ENCODE peak calls at places on chromosomes 13 and 19, in nine cellular contexts. E is heart right ventricle; Y is CD4-positive, CD25-positive, alpha-beta regulatory T cell; N is psoas muscle; W is MM.1S; I is hepatocyte; H is left lung; P is cardiac muscle cell; L is Peyer's patch. R is an unnamed sample. For H3K4me1, the result is how much of the 10 kb centered on the place peaks cover.

GRCh38 chr19:14554382-14554812 is 17.5 kb downstream of the NDUFB7 start:
- DNase-seq in E (no peak), Y (no peak), N (no peak), W (no peak), I (peak), H (no peak), P (no peak), L (peak), R (peak)

GRCh38 chr13:20990910-20991525 is 70.4 kb downstream of the LATS2 start:
- DNase-seq in E (no peak), Y (no peak), N (peak), W (no peak), I (no peak), H (no peak), P (no peak), L (no peak), R (no peak)

GRCh38 chr19:49802836-49803528 is 10.1 kb downstream of the FUZ start:
- DNase-seq in E (no peak), Y (no peak), N (no peak), W (no peak), I (no peak), H (no peak), P (no peak), L (no peak), R (no peak)

GRCh38 chr19:46402725-46403124 is 10.6 kb downstream of the CCDC8 start:
- DNase-seq in E (no peak), Y (no peak), N (peak), W (no peak), I (peak), H (no peak), P (no peak), L (no peak), R (no peak)

GRCh38 chr13:110641055-110642015 is 26.0 kb downstream of the NAXD start:
- DNase-seq in E (peak), Y (no peak), N (no peak), W (no peak), I (no peak), H (no peak), P (no peak), L (no peak), R (peak)

GRCh38 chr19:35509018-35509652 is 4.3 kb downstream of the DMKN start:
- DNase-seq in E (no peak), Y (peak), N (no peak), W (no peak), I (peak), H (peak), P (peak), L (no peak), R (peak)

GRCh38 chr19:45547965-45548609 is 36.5 kb downstream of the OPA3 start:
- DNase-seq in E (no peak), Y (no peak), N (no peak), W (no peak), I (peak), H (no peak), P (no peak), L (peak), R (no peak)

GRCh38 chr19:3188627-3189596 is 3.2 kb downstream of the NCLN start:
- DNase-seq in E (no peak), Y (no peak), N (no peak), W (no peak), I (no peak), H (no peak), P (no peak), L (peak), R (peak)

GRCh38 chr19:45215391-45216191 is 29.6 kb downstream of the EXOC3L2 start:
- DNase-seq in E (peak), Y (no peak), N (no peak), W (no peak), I (peak), H (no peak), P (peak), L (no peak), R (peak)

GRCh38 chr19:1503925-1504430 is 8.8 kb downstream of the ADAMTSL5 start:
- DNase-seq in E (no peak), Y (no peak), N (no peak), W (no peak), I (no peak), H (no peak), P (no peak), L (no peak), R (no peak)

GRCh38 chr19:2770055-2771013 is 12.7 kb downstream of the SGTA start:
- DNase-seq in E (peak), Y (no peak), N (peak), W (no peak), I (no peak), H (no peak), P (peak), L (no peak), R (peak)

GRCh38 chr19:34171539-34171876 is 796 bp upstream of the LSM14A start:
- DNase-seq in E (no peak), Y (no peak), N (no peak), W (no peak), I (no peak), H (no peak), P (no peak), L (no peak), R (no peak)

GRCh38 chr19:1729568-1729925 is 23.8 kb upstream of the ONECUT3 start:
- DNase-seq in E (no peak), Y (no peak), N (no peak), W (no peak), I (no peak), H (no peak), P (no peak), L (no peak), R (no peak)

GRCh38 chr19:54114340-54114826 is 1.1 kb downstream of the TFPT start:
- DNase-seq in E (peak), Y (peak), N (peak), W (no peak), I (peak), H (peak), P (no peak), L (peak), R (peak)

GRCh38 chr13:80177327-80177726 is 163.6 kb downstream of the SPRY2 start:
- DNase-seq in E (no peak), Y (no peak), N (no peak), W (no peak), I (no peak), H (no peak), P (no peak), L (no peak), R (no peak)

GRCh38 chr19:2199215-2199614 is 35.5 kb downstream of the DOT1L start:
- DNase-seq in E (no peak), Y (no peak), N (no peak), W (no peak), I (no peak), H (no peak), P (peak), L (no peak), R (no peak)

GRCh38 chr13:31050486-31051400 is 111.0 kb downstream of the HSPH1 start:
- DNase-seq in E (no peak), Y (no peak), N (no peak), W (no peak), I (no peak), H (no peak), P (no peak), L (no peak), R (no peak)

GRCh38 chr19:12656899-12657571 is 9.5 kb downstream of the MAN2B1 start:
- DNase-seq in E (no peak), Y (no peak), N (no peak), W (no peak), I (no peak), H (no peak), P (no peak), L (no peak), R (no peak)

GRCh38 chr19:35257113-35257461 is 8.3 kb downstream of the LSR start:
- DNase-seq in E (no peak), Y (no peak), N (no peak), W (no peak), I (no peak), H (peak), P (no peak), L (peak), R (peak)

GRCh38 chr13:48562296-48563066 is 29.6 kb upstream of the RCBTB2 start:
- DNase-seq in E (no peak), Y (peak), N (no peak), W (peak), I (no peak), H (no peak), P (no peak), L (no peak), R (no peak)

DNA sequence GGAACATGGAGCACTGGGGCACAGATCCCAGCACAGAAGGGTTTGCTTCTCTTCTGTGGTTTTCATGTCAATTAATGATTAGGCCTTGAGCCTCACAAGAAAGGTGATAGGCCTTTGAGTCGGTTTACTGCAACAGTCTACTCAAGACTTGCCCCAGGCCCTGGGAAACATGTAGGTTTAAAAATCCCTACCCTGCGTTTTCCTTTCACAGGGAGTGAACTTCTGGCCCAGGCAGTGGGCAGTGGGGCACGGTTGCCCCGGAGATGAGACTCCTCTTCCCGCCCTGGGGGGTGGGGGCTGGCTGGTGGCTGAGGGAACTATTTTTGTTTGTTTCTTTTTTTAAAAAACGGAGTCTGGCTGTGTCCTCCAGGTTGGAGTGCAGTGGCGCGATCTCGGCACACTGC is 597 bp upstream of the SPATA13 start:
- DNase-seq in E (no peak), Y (no peak), N (no peak), W (no peak), I (no peak), H (no peak), P (no peak), L (no peak), R (no peak)
- H3K4me3 ChIP-seq in E (peak), Y (no peak), N (peak), W (peak), I (peak), H (peak), P (peak), L (peak), R (peak)

GRCh38 chr19:17303940-17304267 is 679 bp upstream of the ABHD8 start:
- DNase-seq in E (no peak), Y (no peak), N (no peak), W (no peak), I (no peak), H (no peak), P (no peak), L (peak), R (no peak)
- H3K4me1 ChIP-seq in E (under half), Y (under half), N (under half), W (under half), I (under half), H (under half), P (under half), L (under half), R (under half)

GRCh38 chr13:46165485-46166220 is 16.3 kb downstream of the LCP1 start:
- DNase-seq in E (no peak), Y (no peak), N (no peak), W (peak), I (no peak), H (no peak), P (no peak), L (no peak), R (no peak)
- H3K4me3 ChIP-seq in E (no peak), Y (peak), N (no peak), W (no peak), I (no peak), H (no peak), P (no peak), L (no peak), R (no peak)

GRCh38 chr19:16155128-16155527 is 11.6 kb downstream of the HSH2D start:
- DNase-seq in E (no peak), Y (no peak), N (no peak), W (no peak), I (no peak), H (no peak), P (no peak), L (no peak), R (no peak)
- H3K4me1 ChIP-seq in E (under half), Y (under half), N (under half), W (half or more), I (under half), H (under half), P (under half), L (under half), R (under half)

GRCh38 chr13:33817843-33818661 is at the start of gene RFC3:
- DNase-seq in E (peak), Y (peak), N (peak), W (peak), I (peak), H (peak), P (peak), L (peak), R (peak)
- H3K4me3 ChIP-seq in E (peak), Y (peak), N (peak), W (peak), I (peak), H (peak), P (peak), L (peak), R (peak)

GRCh38 chr19:30911491-30911890 is 437.7 kb downstream of the TSHZ3 start:
- DNase-seq in E (no peak), Y (no peak), N (no peak), W (no peak), I (no peak), H (no peak), P (no peak), L (no peak), R (no peak)
- H3K4me1 ChIP-seq in E (under half), Y (under half), N (under half), W (under half), I (under half), H (under half), P (under half), L (under half), R (under half)

GRCh38 chr19:19644054-19644388 is 564 bp upstream of the GMIP start:
- DNase-seq in E (no peak), Y (no peak), N (no peak), W (no peak), I (no peak), H (no peak), P (no peak), L (no peak), R (no peak)
- H3K4me3 ChIP-seq in E (peak), Y (no peak), N (peak), W (peak), I (no peak), H (peak), P (no peak), L (peak), R (no peak)